ENCODE peak calls at places on chromosomes 4 and X, in seven cellular contexts. D is SW 1271; B is adrenal gland; R is stromal cell of bone marrow; M is activated CD4-positive, CD25-positive, alpha-beta regulatory T cell treated with anti-CD3 and anti-CD28 coated beads, Interleukin-2, amount 50 U/mL, for 72 hours; A is endothelial cell; N is NCI-H2171 treated with DMSO at 0.1 percent for 48 hours. Y is an unnamed sample.
A peak's percentile ranks its signal among the peaks of the same experiment; 100 is the strongest.

GRCh38 chrX:118780915-118781314 is 42.7 kb upstream of the ZCCHC12 start:
- DNase-seq in D (no peak), B (no peak), R (peak; percentile 25), M (no peak), A (no peak), N (no peak), Y (no peak)

GRCh38 chr4:26334366-26334765 is 13.6 kb downstream of the RBPJ start:
- DNase-seq in D (no peak), B (no peak), R (no peak), M (no peak), A (no peak), N (no peak), Y (no peak)

GRCh38 chrX:34467437-34467836 is 189.6 kb downstream of the TMEM47 start:
- DNase-seq in D (no peak), B (no peak), R (no peak), M (no peak), A (no peak), N (no peak), Y (no peak)

GRCh38 chr4:184143770-184144564 is 73.7 kb downstream of the ENPP6 start:
- DNase-seq in D (no peak), B (no peak), R (no peak), M (no peak), A (no peak), N (no peak), Y (no peak)

GRCh38 chr4:79210636-79211049 is 115.2 kb downstream of the NAA11 start:
- DNase-seq in D (no peak), B (no peak), R (no peak), M (no peak), A (no peak), N (no peak), Y (no peak)

GRCh38 chr4:125085-125820 is 952 bp downstream of the ZNF718 start:
- DNase-seq in D (no peak), B (peak; percentile 74), R (peak; percentile 3), M (peak; percentile 50), A (peak; percentile 67), N (no peak), Y (peak; percentile 83)

GRCh38 chrX:47540754-47541538 is 20.1 kb upstream of the ARAF start:
- DNase-seq in D (peak; percentile 3), B (peak; percentile 83), R (peak; percentile 89), M (no peak), A (peak; percentile 53), N (peak; percentile 55), Y (peak; percentile 88)

GRCh38 chr4:113157086-113157857 is 107.8 kb downstream of the ANK2 start:
- DNase-seq in D (no peak), B (no peak), R (no peak), M (no peak), A (no peak), N (no peak), Y (no peak)

GRCh38 chrX:67545772-67546495 is 2.1 kb downstream of the AR start:
- DNase-seq in D (no peak), B (peak; percentile 37), R (no peak), M (no peak), A (peak; percentile 21), N (peak; percentile 13), Y (no peak)

GRCh38 chr4:57074753-57075152 is 35.4 kb downstream of the IGFBP7 start:
- DNase-seq in D (no peak), B (no peak), R (peak; percentile 77), M (no peak), A (no peak), N (no peak), Y (no peak)

GRCh38 chrX:72408885-72409284 is 103.2 kb upstream of the CITED1 start:
- DNase-seq in D (no peak), B (no peak), R (no peak), M (no peak), A (no peak), N (no peak), Y (no peak)

GRCh38 chr4:56990109-56990508 is 11.4 kb downstream of the POLR2B start:
- DNase-seq in D (no peak), B (no peak), R (no peak), M (no peak), A (no peak), N (no peak), Y (no peak)

GRCh38 chr4:112213091-112213490 is 18.5 kb upstream of the AP1AR start:
- DNase-seq in D (no peak), B (no peak), R (no peak), M (no peak), A (no peak), N (no peak), Y (no peak)

GRCh38 chr4:110614173-110614948 is 8.5 kb downstream of the PITX2 start:
- DNase-seq in D (no peak), B (no peak), R (no peak), M (no peak), A (peak; percentile 29), N (no peak), Y (no peak)

GRCh38 chrX:129875669-129876068 is 30.3 kb upstream of the UTP14A start:
- DNase-seq in D (no peak), B (no peak), R (peak; percentile 65), M (no peak), A (no peak), N (peak; percentile 8), Y (no peak)

GRCh38 chrX:107713205-107714195 is 62.1 kb downstream of the TSC22D3 start:
- DNase-seq in D (no peak), B (no peak), R (no peak), M (no peak), A (no peak), N (no peak), Y (peak; percentile 18)

GRCh38 chrX:3143043-3143799 is 102.0 kb downstream of the ARSF start:
- DNase-seq in D (no peak), B (no peak), R (no peak), M (no peak), A (no peak), N (no peak), Y (no peak)

GRCh38 chrX:123884809-123885408 is 25.1 kb downstream of the XIAP start:
- DNase-seq in D (no peak), B (no peak), R (no peak), M (no peak), A (peak; percentile 6), N (peak; percentile 59), Y (peak; percentile 23)

GRCh38 chrX:108699368-108699767 is 37.0 kb downstream of the IRS4 start:
- DNase-seq in D (no peak), B (no peak), R (peak; percentile 13), M (no peak), A (no peak), N (peak; percentile 3), Y (no peak)

Y was measured in testis.